ENCODE peak calls at places on chromosomes 3 and 15, in seven cellular contexts. V is astrocyte, H is tibial artery, X is aorta, I is GM06990, A is cardiac muscle cell, K is mesenchymal stem cell. J is an unnamed sample. For H3K36me3 and H3K27me3, the result is how much of the 10 kb centered on the place peaks cover.

GRCh38 chr15:61992518-61992917 is 67.7 kb downstream of the VPS13C start:
- DNase-seq in I (no peak), A (no peak), V (no peak), X (no peak), H (no peak), K (no peak), J (no peak)

GRCh38 chr3:71629289-71630252 is 46.0 kb upstream of the FOXP1 start:
- DNase-seq in V (peak), K (peak), X (peak), I (no peak), H (peak), A (no peak), J (no peak)

GRCh38 chr3:20361000-20361399 is 175.0 kb upstream of the SGO1 start:
- DNase-seq in A (no peak), V (no peak), I (no peak), X (no peak), H (no peak), K (no peak), J (no peak)

GRCh38 chr3:183114779-183115178 is 15.5 kb upstream of the MCCC1 start:
- DNase-seq in A (no peak), I (no peak), X (no peak), H (no peak), V (no peak), K (no peak), J (peak)

GRCh38 chr3:147191795-147192385 is 214.5 kb downstream of the ZIC4 start:
- DNase-seq in K (peak), H (no peak), A (peak), I (no peak), V (peak), X (no peak), J (peak)

GRCh38 chr3:124877617-124878016 is 9.5 kb downstream of the ITGB5 start:
- DNase-seq in H (no peak), I (no peak), X (no peak), V (no peak), A (no peak), K (no peak), J (no peak)

GRCh38 chr15:57345584-57345983 is 30.7 kb upstream of the CGNL1 start:
- DNase-seq in V (no peak), H (no peak), X (no peak), K (no peak), I (no peak), A (peak), J (peak)

GRCh38 chr3:16487506-16488175 is 25.9 kb downstream of the RFTN1 start:
- DNase-seq in V (no peak), X (no peak), H (no peak), I (no peak), K (no peak), A (no peak), J (no peak)

GRCh38 chr3:60967141-60967540 is 284.1 kb downstream of the FHIT start:
- DNase-seq in A (no peak), V (no peak), I (no peak), K (no peak), X (no peak), H (no peak), J (no peak)

GRCh38 chr15:90219421-90220141 is 14.2 kb downstream of the CIB1 start:
- DNase-seq in I (peak), H (no peak), X (no peak), V (no peak), K (peak), A (peak), J (peak)

GRCh38 chr3:39230453-39230852 is 38.1 kb upstream of the XIRP1 start:
- DNase-seq in H (no peak), A (no peak), K (no peak), I (no peak), V (no peak), X (no peak), J (no peak)

GRCh38 chr3:67437090-67437489 is 217.3 kb downstream of the SUCLG2 start:
- DNase-seq in H (no peak), K (no peak), A (no peak), X (no peak), V (peak), I (no peak), J (no peak)

GRCh38 chr3:112681822-112682325 is 40.9 kb upstream of the CCDC80 start:
- DNase-seq in H (no peak), K (peak), V (peak), A (no peak), X (no peak), I (no peak), J (no peak)

GRCh38 chr15:32843211-32843907 is 125.6 kb downstream of the GREM1 start:
- DNase-seq in I (no peak), K (no peak), V (no peak), A (no peak), H (no peak), X (no peak), J (no peak)

GRCh38 chr3:55697177-55697865 is 210.2 kb upstream of the WNT5A start:
- DNase-seq in A (no peak), H (no peak), I (no peak), X (no peak), K (no peak), V (no peak), J (no peak)

GRCh38 chr15:58182460-58183163 is 44.4 kb downstream of the AQP9 start:
- DNase-seq in A (peak), K (peak), X (peak), I (no peak), V (peak), H (no peak), J (peak)

GRCh38 chr3:119745942-119746341 is 36.0 kb upstream of the NR1I2 start:
- DNase-seq in H (no peak), V (no peak), A (no peak), K (no peak), I (no peak), X (no peak), J (no peak)

GRCh38 chr3:134377896-134378295 is 3.6 kb upstream of the AMOTL2 start:
- DNase-seq in H (no peak), K (no peak), X (no peak), V (no peak), I (no peak), A (no peak), J (no peak)

GRCh38 chr3:129602730-129603560 is 3.5 kb downstream of the PLXND1 start:
- DNase-seq in V (peak), I (no peak), K (peak), H (peak), X (peak), A (peak), J (peak)

GRCh38 chr15:69469467-69470191 is 17.0 kb downstream of the RPLP1 start:
- DNase-seq in V (peak), A (no peak), I (no peak), X (no peak), H (no peak), K (peak), J (no peak)

GRCh38 chr15:98648654-98649537 is 557 bp downstream of the IGF1R start:
- DNase-seq in K (peak), X (peak), I (peak), V (peak), H (no peak), A (peak), J (peak)

GRCh38 chr3:44078863-44079262 is 162.8 kb upstream of the TOPAZ1 start:
- DNase-seq in K (no peak), I (no peak), A (no peak), H (no peak), X (no peak), V (no peak), J (no peak)

DNA sequence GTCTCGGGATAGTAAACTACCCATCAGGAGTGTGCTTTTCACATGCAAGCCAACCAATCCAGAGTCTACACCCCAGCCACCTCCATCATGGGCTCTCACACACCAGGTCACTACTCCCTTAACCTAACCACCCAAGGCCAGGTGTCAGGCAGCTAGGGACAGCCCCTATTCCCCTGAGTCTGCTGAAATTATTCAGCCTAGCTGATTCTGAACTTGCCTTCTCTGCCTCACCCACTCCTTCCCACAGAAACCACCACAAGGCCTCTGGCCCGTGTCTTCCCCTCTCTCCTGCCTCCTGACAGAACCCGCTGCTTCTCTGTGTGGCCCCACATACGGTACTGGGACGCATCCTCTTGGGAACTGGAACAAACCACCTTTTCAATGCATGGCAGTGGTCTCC is 82.1 kb downstream of the PCSK6 start:
- DNase-seq in X (no peak), H (no peak), V (no peak), I (peak), K (no peak), A (no peak), J (no peak)
- H3K4me3 ChIP-seq in X (no peak), H (no peak), V (no peak), I (no peak), K (no peak), A (no peak), J (no peak)

DNA sequence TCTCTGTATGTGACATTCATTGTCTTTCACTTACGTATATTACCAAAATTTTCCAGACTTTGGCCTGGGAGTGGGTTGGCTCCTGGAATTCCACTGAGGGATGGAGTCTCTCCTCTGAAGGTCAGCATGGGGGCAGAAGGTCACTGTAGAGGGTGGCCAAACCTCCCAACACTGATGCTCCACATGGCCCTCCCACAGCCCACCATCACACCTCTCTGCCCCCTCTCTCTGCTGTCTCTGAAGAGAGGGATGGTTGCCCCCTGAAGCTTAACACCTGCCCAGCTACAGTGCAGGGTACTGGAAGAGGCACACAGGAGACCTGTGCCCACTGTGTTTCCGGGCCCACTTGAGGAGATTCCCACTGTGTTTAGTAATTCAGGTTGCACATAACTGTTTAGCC is 52.2 kb downstream of the CMTM6 start:
- DNase-seq in I (no peak), H (no peak), X (no peak), K (no peak), A (no peak), V (no peak), J (no peak)
- H3K36me3 ChIP-seq in I (under half), H (under half), X (under half), K (under half), A (under half), V (under half), J (under half)

GRCh38 chr3:62379206-62379834 is 6.0 kb upstream of the FEZF2 start:
- DNase-seq in V (no peak), A (no peak), K (no peak), X (no peak), H (no peak), I (no peak), J (peak)
- H3K27me3 ChIP-seq in V (half or more), A (half or more), K (half or more), X (under half), H (half or more), I (under half), J (half or more)

GRCh38 chr15:45112592-45113379 is 1.2 kb downstream of the DUOX2 start:
- DNase-seq in I (no peak), A (peak), V (no peak), K (no peak), H (no peak), X (no peak), J (peak)
- H3K4me3 ChIP-seq in I (no peak), A (peak), V (no peak), K (peak), H (peak), X (no peak), J (peak)

GRCh38 chr15:100112636-100113305 is 229.0 kb downstream of the ADAMTS17 start:
- DNase-seq in A (no peak), K (no peak), I (no peak), H (peak), V (no peak), X (no peak), J (no peak)

GRCh38 chr15:100112061-100112420 is 229.7 kb downstream of the ADAMTS17 start:
- DNase-seq in A (no peak), X (no peak), K (no peak), H (no peak), V (no peak), I (no peak), J (no peak)

GRCh38 chr15:100109486-100110035 is 232.2 kb downstream of the ADAMTS17 start:
- DNase-seq in V (no peak), X (no peak), I (no peak), A (no peak), H (no peak), K (no peak), J (no peak)

GRCh38 chr15:100113351-100114075 is 228.3 kb downstream of the ADAMTS17 start:
- DNase-seq in A (no peak), V (no peak), H (peak), K (no peak), I (no peak), X (peak), J (no peak)

GRCh38 chr15:100111103-100112060 is 230.4 kb downstream of the ADAMTS17 start:
- DNase-seq in I (no peak), X (peak), V (peak), A (no peak), H (peak), K (peak), J (no peak)
- H3K36me3 ChIP-seq in I (under half), X (under half), V (under half), A (under half), H (under half), K (under half), J (under half)

GRCh38 chr3:12051586-12051985 is 47.4 kb downstream of the SYN2 start:
- DNase-seq in X (no peak), H (no peak), A (no peak), K (no peak), I (no peak), V (no peak), J (no peak)
- H3K27me3 ChIP-seq in X (under half), H (under half), A (under half), K (under half), I (under half), V (under half), J (under half)

GRCh38 chr15:65027593-65027992 is 1.8 kb downstream of the MTFMT start:
- DNase-seq in H (no peak), A (no peak), I (no peak), X (no peak), K (no peak), V (no peak), J (no peak)
- H3K4me3 ChIP-seq in H (no peak), A (no peak), I (no peak), X (no peak), K (peak), V (no peak), J (no peak)